ENCODE peak calls at places on chromosomes 6 and 20, in four cellular contexts. One of them, this sample, is unnamed.

GRCh38 chr6:39653631-39654030 is 71.6 kb downstream of the KIF6 start:
- DNase-seq in GM12878: no peak
- DNase-seq in stomach: no peak
- DNase-seq in esophagus muscularis mucosa: no peak
- DNase-seq in this sample: no peak

GRCh38 chr6:139470971-139471370 is 96.5 kb upstream of the CITED2 start:
- DNase-seq in stomach: no peak
- DNase-seq in esophagus muscularis mucosa: no peak
- DNase-seq in GM12878: no peak
- DNase-seq in this sample: no peak

GRCh38 chr20:23129891-23130621 is 43.9 kb upstream of the CD93 start:
- DNase-seq in esophagus muscularis mucosa: no peak
- DNase-seq in stomach: no peak
- DNase-seq in GM12878: no peak
- DNase-seq in this sample: no peak

GRCh38 chr6:36501686-36502085 is 45.6 kb downstream of the STK38 start:
- DNase-seq in GM12878: no peak
- DNase-seq in esophagus muscularis mucosa: no peak
- DNase-seq in stomach: no peak
- DNase-seq in this sample: no peak

GRCh38 chr6:20334334-20334733 is 67.3 kb upstream of the E2F3 start:
- DNase-seq in esophagus muscularis mucosa: no peak
- DNase-seq in GM12878: no peak
- DNase-seq in stomach: no peak
- DNase-seq in this sample: no peak

GRCh38 chr20:21433329-21433890 is 36.1 kb upstream of the NKX2-4 start:
- DNase-seq in stomach: no peak
- DNase-seq in GM12878: no peak
- DNase-seq in esophagus muscularis mucosa: no peak
- DNase-seq in this sample: no peak

GRCh38 chr20:18504479-18505060 is 3.2 kb upstream of the SEC23B start:
- DNase-seq in GM12878: no peak
- DNase-seq in stomach: no peak
- DNase-seq in esophagus muscularis mucosa: no peak
- DNase-seq in this sample: peak; percentile 72

GRCh38 chr6:144215402-144215931 is 65.2 kb downstream of the STX11 start:
- DNase-seq in GM12878: peak; percentile 8
- DNase-seq in stomach: no peak
- DNase-seq in esophagus muscularis mucosa: no peak
- DNase-seq in this sample: peak; percentile 22

GRCh38 chr20:13028001-13028400 is 19.2 kb downstream of the SPTLC3 start:
- DNase-seq in esophagus muscularis mucosa: no peak
- DNase-seq in stomach: no peak
- DNase-seq in GM12878: no peak
- DNase-seq in this sample: no peak

GRCh38 chr20:36506253-36506652 is 35.1 kb upstream of the MYL9 start:
- DNase-seq in GM12878: no peak
- DNase-seq in stomach: no peak
- DNase-seq in esophagus muscularis mucosa: no peak
- DNase-seq in this sample: no peak

GRCh38 chr6:2959909-2960719 is 11.3 kb downstream of the SERPINB6 start:
- DNase-seq in esophagus muscularis mucosa: no peak
- DNase-seq in stomach: no peak
- DNase-seq in GM12878: no peak
- DNase-seq in this sample: no peak

GRCh38 chr6:73669005-73669404 is 15.2 kb upstream of the SLC17A5 start:
- DNase-seq in stomach: no peak
- DNase-seq in GM12878: no peak
- DNase-seq in esophagus muscularis mucosa: no peak
- DNase-seq in this sample: no peak

GRCh38 chr20:57601211-57601570 is 19.0 kb downstream of the ZBP1 start:
- DNase-seq in stomach: no peak
- DNase-seq in GM12878: no peak
- DNase-seq in esophagus muscularis mucosa: no peak
- DNase-seq in this sample: no peak

GRCh38 chr20:59634435-59635005 is 30.2 kb downstream of the PHACTR3 start:
- DNase-seq in GM12878: no peak
- DNase-seq in esophagus muscularis mucosa: peak; percentile 82
- DNase-seq in stomach: peak; percentile 14
- DNase-seq in this sample: peak; percentile 43
- TF ChIP-seq CTCF in GM12878: no peak
- TF ChIP-seq CTCF in esophagus muscularis mucosa: no peak
- TF ChIP-seq CTCF in stomach: no peak
- TF ChIP-seq CTCF in this sample: no peak

GRCh38 chr6:30259140-30260035 is 46.2 kb upstream of the TRIM26 start:
- DNase-seq in GM12878: peak; percentile 74
- DNase-seq in esophagus muscularis mucosa: peak; percentile 94
- DNase-seq in stomach: peak; percentile 70
- DNase-seq in this sample: peak; percentile 92
- TF ChIP-seq POLR2AphosphoS5 in GM12878: peak; percentile 70
- TF ChIP-seq POLR2AphosphoS5 in esophagus muscularis mucosa: peak; percentile 65
- TF ChIP-seq POLR2AphosphoS5 in stomach: no peak
- TF ChIP-seq POLR2AphosphoS5 in this sample: no peak

DNA sequence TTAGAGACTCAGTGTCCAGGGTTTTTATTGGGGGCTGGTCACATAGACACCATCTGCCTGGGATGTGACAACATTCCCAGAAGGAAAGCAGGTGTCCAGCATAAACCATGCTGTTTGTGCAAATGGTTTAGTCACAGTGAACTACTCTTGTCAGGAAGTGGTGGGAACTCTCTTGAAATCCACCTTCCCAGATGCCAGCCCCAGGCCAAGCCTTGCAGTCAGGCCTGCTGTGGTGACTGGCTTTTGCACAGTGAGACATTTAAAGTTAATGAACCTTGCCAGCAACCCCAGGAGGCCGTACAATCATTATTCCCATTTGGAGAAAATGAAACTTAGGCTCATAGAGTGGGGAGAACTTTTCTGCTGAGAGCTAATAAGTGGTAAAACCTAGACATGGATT is 242.5 kb upstream of the KCNG1 start:
- DNase-seq in stomach: no peak
- DNase-seq in GM12878: no peak
- DNase-seq in esophagus muscularis mucosa: no peak
- DNase-seq in this sample: no peak
- TF ChIP-seq CTCF in stomach: no peak
- TF ChIP-seq CTCF in GM12878: no peak
- TF ChIP-seq CTCF in esophagus muscularis mucosa: no peak
- TF ChIP-seq CTCF in this sample: no peak

GRCh38 chr6:41895300-41896233 is at the start of gene USP49:
- DNase-seq in GM12878: peak; percentile 65
- DNase-seq in stomach: peak; percentile 91
- DNase-seq in esophagus muscularis mucosa: peak; percentile 94
- DNase-seq in this sample: peak; percentile 98
- TF ChIP-seq POLR2AphosphoS5 in GM12878: peak; percentile 80
- TF ChIP-seq POLR2AphosphoS5 in stomach: no peak
- TF ChIP-seq POLR2AphosphoS5 in esophagus muscularis mucosa: no peak
- TF ChIP-seq POLR2AphosphoS5 in this sample: peak; percentile 59

GRCh38 chr20:61724376-61724775 is 341.3 kb downstream of the TAF4 start:
- DNase-seq in stomach: no peak
- DNase-seq in esophagus muscularis mucosa: no peak
- DNase-seq in GM12878: no peak
- DNase-seq in this sample: no peak
- TF ChIP-seq CTCF in stomach: no peak
- TF ChIP-seq CTCF in esophagus muscularis mucosa: no peak
- TF ChIP-seq CTCF in GM12878: no peak
- TF ChIP-seq CTCF in this sample: no peak

GRCh38 chr20:31607640-31608255 is 2.7 kb downstream of the ID1 start:
- DNase-seq in stomach: no peak
- DNase-seq in esophagus muscularis mucosa: no peak
- DNase-seq in GM12878: no peak
- DNase-seq in this sample: no peak
- TF ChIP-seq POLR2AphosphoS5 in stomach: no peak
- TF ChIP-seq POLR2AphosphoS5 in esophagus muscularis mucosa: no peak
- TF ChIP-seq POLR2AphosphoS5 in GM12878: no peak
- TF ChIP-seq POLR2AphosphoS5 in this sample: no peak

DNA sequence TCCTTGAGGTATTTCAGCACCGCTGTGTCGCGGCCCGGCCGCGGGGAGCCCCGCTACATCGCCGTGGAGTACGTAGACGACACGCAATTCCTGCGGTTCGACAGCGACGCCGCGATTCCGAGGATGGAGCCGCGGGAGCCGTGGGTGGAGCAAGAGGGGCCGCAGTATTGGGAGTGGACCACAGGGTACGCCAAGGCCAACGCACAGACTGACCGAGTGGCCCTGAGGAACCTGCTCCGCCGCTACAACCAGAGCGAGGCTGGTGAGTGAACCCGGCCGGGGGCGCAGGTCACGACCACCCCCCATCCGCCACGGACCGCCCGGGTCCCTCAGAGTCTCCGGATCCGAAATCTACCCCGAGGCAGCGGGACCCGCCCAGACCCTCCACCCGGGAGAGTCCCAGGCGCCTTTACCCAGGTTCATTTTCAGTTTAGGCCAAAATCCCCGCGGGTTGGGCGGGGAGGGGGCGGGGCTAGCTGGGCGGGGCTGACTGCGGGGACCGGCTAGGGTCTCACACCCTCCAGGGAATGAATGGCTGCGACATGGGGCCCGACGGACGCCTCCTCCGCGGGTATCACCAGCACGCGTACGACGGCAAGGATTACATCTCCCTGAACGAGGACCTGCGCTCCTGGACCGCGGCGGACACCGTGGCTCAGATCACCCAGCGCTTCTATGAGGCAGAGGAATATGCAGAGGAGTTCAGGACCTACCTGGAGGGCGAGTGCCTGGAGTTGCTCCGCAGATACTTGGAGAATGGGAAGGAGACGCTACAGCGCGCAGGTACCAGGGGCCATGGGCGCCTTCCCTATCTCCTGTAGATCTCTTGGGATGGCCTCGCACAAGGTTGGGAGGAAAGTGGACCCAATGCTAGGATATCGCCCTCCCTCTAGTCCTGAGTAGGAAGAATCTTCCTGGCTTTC is 693 bp downstream of the HLA-F start:
- DNase-seq in GM12878: no peak
- DNase-seq in esophagus muscularis mucosa: no peak
- DNase-seq in stomach: peak; percentile 67
- DNase-seq in this sample: peak; percentile 57
- TF ChIP-seq CTCF in GM12878: no peak
- TF ChIP-seq CTCF in esophagus muscularis mucosa: no peak
- TF ChIP-seq CTCF in stomach: no peak
- TF ChIP-seq CTCF in this sample: no peak

This sample was measured in upper lobe of left lung.